ENCODE peak calls at places on chromosomes 12 and 14, in five cellular contexts. G is stomach, M is astrocyte, E is brain microvascular endothelial cell, X is psoas muscle. Q is an unnamed sample.

GRCh38 chr14:57957441-57957840 is 91.5 kb upstream of the SLC35F4 start:
- DNase-seq in M (no peak), E (no peak), G (no peak), X (no peak), Q (no peak)

GRCh38 chr12:80230068-80230467 is 130.7 kb downstream of the OTOGL start:
- DNase-seq in M (peak; percentile 39), X (no peak), G (no peak), E (peak; percentile 7), Q (no peak)

GRCh38 chr14:59336078-59336477 is 129.1 kb downstream of the GPR135 start:
- DNase-seq in X (no peak), E (no peak), G (no peak), M (peak; percentile 40), Q (no peak)

GRCh38 chr12:58310828-58311273 is 369.5 kb downstream of the ATP23 start:
- DNase-seq in E (peak; percentile 92), G (no peak), M (peak; percentile 99), X (no peak), Q (peak; percentile 95)

GRCh38 chr12:79455314-79455713 is 235.4 kb downstream of the PAWR start:
- DNase-seq in G (no peak), E (no peak), X (no peak), M (peak; percentile 23), Q (no peak)

GRCh38 chr12:108616941-108617858 is 16.5 kb downstream of the SELPLG start:
- DNase-seq in E (peak; percentile 37), G (no peak), X (no peak), M (peak; percentile 26), Q (no peak)

GRCh38 chr14:64421166-64421565 is 33.0 kb downstream of the MTHFD1 start:
- DNase-seq in X (peak; percentile 62), G (no peak), M (peak; percentile 84), E (peak; percentile 76), Q (no peak)

GRCh38 chr14:64706119-64706465 is 1.9 kb downstream of the PLEKHG3 start:
- DNase-seq in G (no peak), E (no peak), X (no peak), M (no peak), Q (no peak)

GRCh38 chr12:102800565-102800964 is 116.5 kb downstream of the PAH start:
- DNase-seq in E (no peak), G (no peak), X (no peak), M (no peak), Q (no peak)

GRCh38 chr12:51186465-51186864 is 13.5 kb upstream of the TFCP2 start:
- DNase-seq in E (no peak), M (no peak), X (no peak), G (no peak), Q (no peak)

GRCh38 chr12:43283206-43283605 is 268.8 kb downstream of the ADAMTS20 start:
- DNase-seq in X (no peak), M (no peak), E (no peak), G (no peak), Q (no peak)

GRCh38 chr12:55728185-55728931 is 451 bp downstream of the CD63 start:
- DNase-seq in G (peak; percentile 77), E (no peak), X (peak; percentile 91), M (no peak), Q (no peak)

GRCh38 chr12:56632701-56633464 is 2.8 kb upstream of the BAZ2A start:
- DNase-seq in G (no peak), M (no peak), E (no peak), X (no peak), Q (no peak)

GRCh38 chr14:95562892-95563685 is 28.2 kb downstream of the GLRX5 start:
- DNase-seq in E (peak; percentile 32), X (no peak), M (peak; percentile 4), G (peak; percentile 43), Q (no peak)

GRCh38 chr12:117908411-117908810 is 60.4 kb downstream of the KSR2 start:
- DNase-seq in E (no peak), X (no peak), G (no peak), M (no peak), Q (no peak)
- TF ChIP-seq CTCF in E (no peak), X (no peak), G (no peak), M (no peak), Q (no peak)

DNA sequence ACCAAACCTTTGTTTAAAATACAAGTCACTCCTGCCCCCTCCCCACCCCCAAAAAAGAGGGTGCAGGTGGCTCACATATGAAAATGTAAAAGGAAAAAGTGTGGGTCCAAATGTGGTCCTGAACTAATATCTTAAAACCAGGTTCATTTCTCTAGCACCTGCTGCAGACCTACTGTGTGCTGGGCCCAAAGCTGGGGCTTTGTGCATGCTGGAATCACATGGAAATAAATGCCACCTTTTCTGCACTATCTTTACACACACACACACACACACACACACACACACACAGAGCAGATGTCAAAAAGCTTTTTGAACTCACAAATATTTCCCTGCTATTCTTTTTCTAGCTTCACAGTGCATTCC is 3.2 kb upstream of the BCL11B start:
- DNase-seq in X (no peak), M (no peak), G (no peak), E (no peak), Q (no peak)
- H3K27me3 ChIP-seq in X (peaks cover 32% of the 10 kb centered on the region), M (peaks cover 41% of the 10 kb centered on the region), G (peaks cover 47% of the 10 kb centered on the region), E (peaks cover 39% of the 10 kb centered on the region), Q (peaks cover 40% of the 10 kb centered on the region)

GRCh38 chr12:131829795-131830334 is 1.7 kb downstream of the MMP17 start:
- DNase-seq in M (no peak), X (no peak), G (no peak), E (no peak), Q (no peak)

GRCh38 chr12:131828671-131829350 is 618 bp downstream of the MMP17 start:
- DNase-seq in X (peak; percentile 69), E (no peak), G (no peak), M (no peak), Q (no peak)

GRCh38 chr12:131829351-131829794 is 1.2 kb downstream of the MMP17 start:
- DNase-seq in E (no peak), X (no peak), G (no peak), M (no peak), Q (no peak)

GRCh38 chr12:131826064-131826928 is 1.9 kb upstream of the MMP17 start:
- DNase-seq in E (no peak), G (no peak), X (no peak), M (no peak), Q (no peak)

GRCh38 chr12:131827961-131828534 is at the start of gene MMP17:
- DNase-seq in E (no peak), G (no peak), M (peak; percentile 30), X (peak; percentile 79), Q (no peak)
- TF ChIP-seq CTCF in E (peak; percentile 25), G (no peak), M (no peak), X (no peak), Q (no peak)

DNA sequence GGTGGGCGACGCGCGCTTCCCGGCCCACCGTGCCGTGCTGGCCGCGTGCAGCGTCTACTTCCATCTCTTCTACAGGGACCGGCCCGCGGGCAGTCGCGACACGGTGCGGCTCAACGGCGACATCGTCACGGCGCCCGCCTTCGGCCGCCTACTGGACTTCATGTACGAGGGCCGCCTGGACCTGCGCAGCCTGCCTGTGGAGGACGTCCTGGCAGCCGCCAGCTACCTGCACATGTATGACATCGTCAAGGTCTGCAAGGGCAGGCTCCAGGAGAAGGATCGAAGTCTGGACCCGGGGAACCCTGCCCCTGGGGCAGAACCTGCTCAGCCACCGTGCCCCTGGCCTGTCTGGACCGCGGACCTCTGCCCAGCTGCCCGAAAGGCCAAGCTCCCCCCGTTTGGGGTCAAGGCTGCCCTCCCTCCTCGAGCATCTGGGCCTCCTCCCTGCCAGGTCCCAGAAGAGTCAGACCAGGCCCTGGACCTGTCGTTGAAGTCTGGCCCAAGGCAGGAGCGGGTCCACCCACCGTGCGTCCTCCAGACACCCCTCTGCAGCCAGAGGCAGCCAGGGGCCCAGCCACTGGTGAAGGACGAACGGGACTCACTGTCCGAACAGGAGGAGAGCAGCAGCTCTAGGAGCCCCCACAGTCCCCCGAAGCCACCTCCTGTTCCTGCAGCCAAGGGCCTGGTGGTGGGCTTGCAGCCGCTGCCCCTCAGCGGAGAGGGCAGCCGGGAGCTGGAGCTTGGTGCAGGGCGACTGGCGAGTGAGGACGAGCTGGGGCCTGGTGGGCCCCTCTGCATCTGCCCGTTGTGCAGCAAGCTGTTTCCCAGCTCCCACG is 601 bp downstream of the ZBTB42 start:
- DNase-seq in G (peak; percentile 60), E (no peak), M (no peak), X (no peak), Q (no peak)
- H3K27me3 ChIP-seq in G (no peaks in the 10 kb centered on the region), E (no peaks in the 10 kb centered on the region), M (peaks cover 3% of the 10 kb centered on the region), X (no peaks in the 10 kb centered on the region), Q (no peaks in the 10 kb centered on the region)

GRCh38 chr14:22837059-22837749 is 819 bp downstream of the MMP14 start:
- DNase-seq in X (peak; percentile 77), G (peak; percentile 71), M (no peak), E (peak; percentile 61), Q (no peak)

GRCh38 chr14:22838631-22839041 is 2.3 kb downstream of the MMP14 start:
- DNase-seq in X (peak; percentile 62), E (peak; percentile 65), M (peak; percentile 84), G (no peak), Q (no peak)

GRCh38 chr14:22837750-22838538 is 1.6 kb downstream of the MMP14 start:
- DNase-seq in M (peak; percentile 41), E (no peak), X (peak; percentile 88), G (no peak), Q (no peak)

GRCh38 chr14:22835505-22835904 is 880 bp upstream of the MMP14 start:
- DNase-seq in E (no peak), G (no peak), X (no peak), M (no peak), Q (no peak)

GRCh38 chr14:22836301-22837058 is at the start of gene MMP14:
- DNase-seq in X (peak; percentile 84), E (peak; percentile 72), M (peak; percentile 81), G (peak; percentile 69), Q (no peak)
- TF ChIP-seq CTCF in X (no peak), E (peak; percentile 73), M (peak; percentile 33), G (no peak), Q (peak; percentile 65)

Q was measured in AG04450.